ENCODE peak calls at places on chromosomes 7 and 10, in five cellular contexts. V is K562, C is endodermal cell, G is esophagus squamous epithelium, Z is BE2C. W is an unnamed sample.

GRCh38 chr10:131203456-131204357 is 107.8 kb downstream of the TCERG1L start:
- DNase-seq in V (no peak), C (peak; percentile 16), G (no peak), Z (no peak), W (no peak)

GRCh38 chr7:17274551-17275245 is 23.8 kb upstream of the AHR start:
- DNase-seq in V (no peak), C (no peak), G (no peak), Z (no peak), W (no peak)

GRCh38 chr10:122427280-122427679 is 27.2 kb upstream of the ARMS2 start:
- DNase-seq in V (no peak), C (no peak), G (no peak), Z (no peak), W (no peak)

GRCh38 chr10:115989621-115990020 is 283.4 kb downstream of the GFRA1 start:
- DNase-seq in V (no peak), C (no peak), G (no peak), Z (no peak), W (no peak)

GRCh38 chr7:46557295-46557711 is 636.2 kb upstream of the IGFBP3 start:
- DNase-seq in V (no peak), C (no peak), G (no peak), Z (no peak), W (no peak)

GRCh38 chr10:27393961-27394360 is 110.1 kb upstream of the RAB18 start:
- DNase-seq in V (no peak), C (no peak), G (no peak), Z (no peak), W (no peak)

GRCh38 chr7:84207620-84208019 is 13.0 kb upstream of the SEMA3A start:
- DNase-seq in V (no peak), C (no peak), G (no peak), Z (no peak), W (no peak)

GRCh38 chr7:2641406-2642393 is 9.9 kb downstream of the TTYH3 start:
- DNase-seq in V (no peak), C (peak; percentile 94), G (no peak), Z (peak; percentile 84), W (peak; percentile 74)

GRCh38 chr10:1716839-1717238 is 20.5 kb downstream of the ADARB2 start:
- DNase-seq in V (no peak), C (no peak), G (no peak), Z (no peak), W (no peak)

DNA sequence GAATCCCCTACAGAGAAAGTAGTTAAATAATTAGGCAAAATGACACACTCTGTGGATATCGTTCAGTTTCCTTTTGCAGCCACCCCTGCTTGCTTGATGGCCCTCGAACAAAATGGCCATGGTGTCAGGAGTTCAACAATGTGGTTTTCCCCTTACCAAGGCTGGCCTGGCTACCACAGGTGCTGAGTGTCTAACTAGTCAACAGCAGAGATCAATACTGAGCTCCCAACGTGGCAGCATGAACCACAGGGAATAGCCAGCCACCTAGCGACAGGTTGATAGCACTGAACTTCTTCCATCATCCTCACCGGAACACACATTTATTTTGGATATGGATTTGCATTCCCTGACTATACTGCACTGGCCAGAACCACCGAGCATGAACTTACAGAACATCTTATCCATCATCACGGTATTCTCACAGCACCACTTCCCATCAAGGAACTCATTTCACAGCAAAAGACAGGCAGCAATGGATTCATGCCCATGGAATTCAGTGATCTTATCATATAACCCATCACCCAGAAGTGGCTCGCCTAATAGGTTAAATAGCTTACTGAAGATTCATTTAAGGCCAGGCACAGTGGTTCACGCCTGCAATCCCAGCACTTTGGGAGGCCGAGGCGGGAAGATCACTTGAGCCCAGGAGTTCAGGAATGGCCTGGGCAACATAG is 6.3 kb downstream of the C10orf67 start:
- DNase-seq in V (peak; percentile 10), C (peak; percentile 59), G (no peak), Z (no peak), W (no peak)
- TF ChIP-seq CTCF in V (peak; percentile 22), C (peak; percentile 69), G (no peak), Z (no peak), W (no peak)

DNA sequence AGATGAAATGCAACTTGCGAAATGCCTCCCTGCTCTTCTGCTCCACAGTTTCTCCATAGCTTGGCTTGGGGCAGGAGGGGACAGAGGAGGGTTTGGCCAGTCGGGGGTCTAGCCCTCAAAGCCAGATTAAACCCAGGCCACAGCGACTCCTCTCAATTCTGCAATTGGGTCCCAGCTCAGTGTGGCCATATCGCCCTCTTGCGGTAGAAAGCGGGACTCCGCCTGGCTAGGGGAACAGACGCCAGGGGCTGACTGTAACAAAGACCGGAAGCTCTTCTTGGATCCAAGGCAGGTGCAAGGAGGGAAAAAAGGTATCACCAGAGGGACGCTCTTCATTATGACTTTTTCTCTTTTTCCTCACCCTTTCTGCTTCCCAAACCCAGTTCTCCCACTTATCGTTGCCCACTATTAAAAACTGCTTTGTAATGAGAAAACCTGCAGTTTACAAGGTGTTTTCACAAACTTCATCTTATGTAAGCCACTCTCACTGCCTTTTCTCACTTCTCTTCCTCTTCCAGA is 36.6 kb upstream of the TNPO3 start:
- DNase-seq in V (peak; percentile 92), C (peak; percentile 99), G (peak; percentile 16), Z (peak; percentile 85), W (peak; percentile 78)
- TF ChIP-seq CTCF in V (peak; percentile 100), C (peak; percentile 99), G (peak; percentile 96), Z (peak; percentile 100), W (peak; percentile 96)

DNA sequence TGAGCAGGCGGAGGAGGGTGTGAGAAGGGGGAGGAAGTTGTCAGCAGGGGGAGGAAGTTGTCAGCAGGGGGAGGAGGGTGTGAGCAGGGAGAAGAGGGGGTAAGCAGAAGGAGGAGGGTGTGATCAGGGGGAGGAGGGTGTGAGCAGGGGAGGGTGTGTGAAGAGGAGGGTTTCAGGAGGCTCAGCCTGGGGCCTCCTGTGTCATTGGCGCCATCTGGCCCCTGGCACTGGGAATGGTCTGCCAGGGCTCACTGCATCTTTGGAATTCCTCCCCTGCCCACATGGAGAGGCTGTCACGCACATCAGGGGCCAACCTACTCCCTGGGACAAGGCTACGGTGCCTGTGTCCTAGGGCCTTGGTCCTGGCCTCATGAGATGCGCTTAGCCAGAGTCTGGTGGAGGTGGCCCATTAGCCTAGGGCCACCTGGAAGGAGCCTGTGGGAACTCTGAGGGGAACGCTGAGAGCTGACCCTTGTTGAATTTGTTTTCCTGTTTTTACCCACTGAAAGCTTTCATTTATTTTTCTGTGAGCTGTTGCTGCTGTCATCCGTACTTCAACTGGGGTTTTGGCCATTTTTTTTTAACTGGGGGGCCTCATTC is 18.0 kb downstream of the CAMK2B start:
- DNase-seq in V (peak; percentile 18), C (peak; percentile 76), G (no peak), Z (peak; percentile 49), W (peak; percentile 54)
- TF ChIP-seq CTCF in V (peak; percentile 14), C (peak; percentile 49), G (no peak), Z (peak; percentile 52), W (peak; percentile 43)

GRCh38 chr7:137489880-137490279 is 146.3 kb upstream of the PTN start:
- DNase-seq in V (no peak), C (no peak), G (no peak), Z (no peak), W (no peak)

GRCh38 chr7:137484326-137484725 is 140.8 kb upstream of the PTN start:
- DNase-seq in V (no peak), C (no peak), G (no peak), Z (no peak), W (no peak)

GRCh38 chr7:137485818-137486217 is 142.3 kb upstream of the PTN start:
- DNase-seq in V (no peak), C (no peak), G (no peak), Z (no peak), W (no peak)

GRCh38 chr7:137492889-137493288 is 149.4 kb upstream of the PTN start:
- DNase-seq in V (no peak), C (no peak), G (no peak), Z (no peak), W (no peak)

GRCh38 chr7:137488038-137488437 is 144.5 kb upstream of the PTN start:
- DNase-seq in V (no peak), C (no peak), G (no peak), Z (no peak), W (no peak)
- TF ChIP-seq CTCF in V (no peak), C (peak; percentile 58), G (no peak), Z (peak; percentile 40), W (no peak)

GRCh38 chr7:113015038-113015645 is 71.5 kb downstream of the GPR85 start:
- DNase-seq in V (peak; percentile 52), C (no peak), G (no peak), Z (no peak), W (no peak)
- TF ChIP-seq CTCF in V (peak; percentile 36), C (peak; percentile 57), G (no peak), Z (peak; percentile 34), W (peak; percentile 38)

W was measured in GM13977.